ENCODE peak calls at places on chromosomes 3 and 15, in nine cellular contexts. V, E, P, O, S, R, H, Z and A are unnamed samples.

GRCh38 chr3:112619295-112619694 is 21.6 kb downstream of the CCDC80 start:
- DNase-seq in Z (peak), P (no peak), V (peak), S (no peak), H (no peak), E (no peak), R (no peak), O (no peak), A (no peak)

GRCh38 chr3:122186372-122186771 is 2.9 kb downstream of the CASR start:
- DNase-seq in P (no peak), H (no peak), S (no peak), O (peak), Z (no peak), V (no peak), R (no peak), E (no peak), A (no peak)

GRCh38 chr15:35455201-35455600 is 90.8 kb downstream of the DPH6 start:
- DNase-seq in H (no peak), Z (no peak), O (no peak), P (no peak), S (no peak), E (no peak), V (peak), R (no peak), A (no peak)

GRCh38 chr15:67884514-67885225 is 44.8 kb upstream of the RNU6-1 start:
- DNase-seq in R (peak), P (peak), Z (peak), S (peak), H (peak), E (peak), O (peak), V (peak), A (peak)

GRCh38 chr3:42541079-42541478 is 38.6 kb downstream of the VIPR1 start:
- DNase-seq in H (peak), Z (no peak), V (no peak), R (no peak), P (no peak), E (no peak), O (no peak), S (no peak), A (no peak)

GRCh38 chr15:83318861-83319415 is 34.5 kb upstream of the BNC1 start:
- DNase-seq in E (no peak), O (no peak), Z (no peak), R (no peak), H (no peak), S (no peak), P (no peak), V (no peak), A (no peak)

GRCh38 chr3:100261481-100261903 is 700 bp downstream of the TBC1D23 start:
- DNase-seq in R (no peak), O (no peak), H (no peak), P (no peak), V (no peak), S (no peak), E (no peak), Z (no peak), A (no peak)

GRCh38 chr15:73318463-73319351 is 50.1 kb downstream of the HCN4 start:
- DNase-seq in S (no peak), Z (no peak), R (no peak), E (no peak), P (no peak), V (peak), O (peak), H (no peak), A (no peak)

GRCh38 chr3:54533856-54534255 is 394.0 kb downstream of the LRTM1 start:
- DNase-seq in E (no peak), Z (no peak), H (no peak), O (no peak), R (no peak), V (no peak), S (no peak), P (no peak), A (no peak)

GRCh38 chr3:84245779-84246178 is 713.0 kb upstream of the CADM2 start:
- DNase-seq in V (no peak), E (no peak), H (no peak), O (no peak), Z (no peak), R (no peak), S (no peak), P (no peak), A (no peak)

GRCh38 chr15:60535265-60535664 is 56.3 kb upstream of the ICE2 start:
- DNase-seq in P (no peak), H (no peak), E (no peak), R (no peak), V (no peak), O (no peak), S (no peak), Z (no peak), A (no peak)

GRCh38 chr3:119769394-119770149 is 12.3 kb upstream of the NR1I2 start:
- DNase-seq in E (no peak), H (no peak), O (no peak), V (peak), S (no peak), R (no peak), Z (peak), P (peak), A (no peak)

GRCh38 chr3:67744699-67745098 is 90.3 kb upstream of the SUCLG2 start:
- DNase-seq in O (no peak), Z (no peak), S (no peak), V (no peak), P (no peak), R (no peak), H (no peak), E (no peak), A (no peak)

GRCh38 chr3:45677045-45677436 is 12.2 kb upstream of the SACM1L start:
- DNase-seq in H (peak), P (peak), R (no peak), V (peak), S (no peak), Z (peak), O (no peak), E (no peak), A (peak)

GRCh38 chr3:66353530-66353929 is 132.7 kb downstream of the SLC25A26 start:
- DNase-seq in H (no peak), Z (peak), R (no peak), E (no peak), P (peak), S (no peak), V (peak), O (no peak), A (no peak)

GRCh38 chr3:49656541-49657112 is 17.5 kb upstream of the APEH start:
- DNase-seq in H (no peak), R (no peak), Z (peak), V (no peak), E (no peak), O (no peak), S (no peak), P (no peak), A (no peak)

GRCh38 chr15:96416934-96417759 is 86.6 kb downstream of the NR2F2 start:
- DNase-seq in S (no peak), R (no peak), Z (peak), P (no peak), O (peak), H (no peak), V (peak), E (no peak), A (no peak)

GRCh38 chr15:70569718-70570231 is 193.6 kb downstream of the UACA start:
- DNase-seq in H (no peak), S (peak), V (no peak), R (no peak), E (no peak), Z (peak), P (peak), O (no peak), A (no peak)

GRCh38 chr3:100448079-100448478 is 44.3 kb upstream of the TMEM45A start:
- DNase-seq in S (no peak), V (no peak), P (no peak), H (no peak), E (no peak), Z (no peak), R (no peak), O (no peak), A (no peak)

GRCh38 chr15:33296856-33297255 is 13.9 kb upstream of the RYR3 start:
- DNase-seq in P (no peak), H (no peak), E (no peak), O (no peak), Z (no peak), V (no peak), R (no peak), S (no peak), A (no peak)

GRCh38 chr15:35728176-35728938 is 182.4 kb upstream of the DPH6 start:
- DNase-seq in O (peak), E (no peak), P (no peak), R (no peak), S (no peak), H (no peak), Z (no peak), V (no peak), A (no peak)

GRCh38 chr3:133991209-133991608 is 38.5 kb downstream of the SLCO2A1 start:
- DNase-seq in S (no peak), H (peak), Z (peak), R (no peak), O (no peak), P (no peak), E (no peak), V (peak), A (no peak)

GRCh38 chr15:64614519-64614918 is 154.1 kb downstream of the ZNF609 start:
- DNase-seq in S (no peak), R (no peak), V (no peak), H (no peak), O (no peak), E (no peak), Z (no peak), P (no peak), A (no peak)

GRCh38 chr15:79924379-79924778 is 27.6 kb upstream of the MTHFS start:
- DNase-seq in O (no peak), V (no peak), P (no peak), H (no peak), E (no peak), S (no peak), Z (no peak), R (no peak), A (peak)

GRCh38 chr3:112000971-112001370 is 2.2 kb downstream of the TAGLN3 start:
- DNase-seq in O (peak), V (no peak), H (no peak), R (no peak), S (no peak), Z (no peak), P (no peak), E (no peak), A (no peak)

GRCh38 chr15:80419546-80419945 is 15.4 kb downstream of the ARNT2 start:
- DNase-seq in Z (no peak), O (no peak), E (no peak), V (peak), R (no peak), S (no peak), P (peak), H (no peak), A (no peak)

GRCh38 chr3:192570757-192571156 is 156.6 kb downstream of the FGF12 start:
- DNase-seq in E (no peak), V (peak), O (peak), R (no peak), Z (peak), S (no peak), H (no peak), P (peak), A (no peak)

GRCh38 chr3:177835917-177836316 is 638.6 kb upstream of the TBL1XR1 start:
- DNase-seq in Z (peak), S (no peak), R (no peak), P (peak), O (no peak), H (no peak), V (peak), E (no peak), A (no peak)

GRCh38 chr3:142645236-142645793 is 49.1 kb downstream of the PLS1 start:
- DNase-seq in R (no peak), V (peak), Z (peak), E (no peak), O (no peak), H (no peak), S (no peak), P (peak), A (no peak)

GRCh38 chr3:182597621-182598041 is 195.7 kb upstream of the ATP11B start:
- DNase-seq in S (no peak), Z (no peak), R (no peak), O (no peak), H (no peak), P (peak), E (no peak), V (no peak), A (no peak)

GRCh38 chr3:44982817-44983216 is 6.8 kb downstream of the EXOSC7 start:
- DNase-seq in O (no peak), Z (no peak), V (no peak), E (no peak), H (no peak), R (no peak), S (no peak), P (no peak), A (no peak)

GRCh38 chr3:113556556-113557335 is 24.4 kb downstream of the SIDT1 start:
- DNase-seq in S (no peak), O (no peak), R (no peak), P (no peak), H (no peak), Z (no peak), V (no peak), E (no peak), A (no peak)

GRCh38 chr3:110069641-110070538 is 732.5 kb upstream of the DPPA4 start:
- DNase-seq in S (no peak), R (no peak), Z (peak), H (no peak), P (peak), V (peak), O (no peak), E (no peak), A (no peak)

GRCh38 chr15:34338347-34338746 is 766 bp upstream of the SLC12A6 start:
- DNase-seq in R (no peak), O (no peak), Z (no peak), P (no peak), H (no peak), S (no peak), E (no peak), V (no peak), A (no peak)

GRCh38 chr3:50532062-50532705 is 28.8 kb upstream of the CACNA2D2 start:
- DNase-seq in S (no peak), Z (no peak), V (peak), E (no peak), H (no peak), O (no peak), R (no peak), P (no peak), A (no peak)